ENCODE peak calls at places on chromosomes 12 and 14, in eight cellular contexts. P is adipocyte; R is heart right ventricle; Z is activated naive CD8-positive, alpha-beta T cell treated with anti-CD3 and anti-CD28 coated beads for 36 hours; H is activated T-helper 1 cell treated with anti-CD3 and anti-CD28 coated beads, Interleukin-12 subunit alpha, Interleukin-12 subunit beta, Interleukin-2, Interleukin-4 antibody, amounts not matched to agents 30 ng/mL and 10 ng/mL and 1 ng/mL, durations not matched to agents 14 hours and 24 hours and 36 hours; U is HFFc6; Y is stimulated activated CD4-positive, alpha-beta T cell treated with anti-CD3 and anti-CD28 coated beads, Interleukin-4, amount 100 ng/mL, for 48 hours; I is renal cortical epithelial cell. Q is an unnamed sample.

GRCh38 chr12:95663525-95663924 is 112.2 kb upstream of the USP44 start:
- DNase-seq in P (no peak), R (no peak), Z (no peak), H (no peak), U (no peak), Y (no peak), I (peak; percentile 44), Q (no peak)

GRCh38 chr12:113086249-113087164 is 30.0 kb downstream of the DTX1 start:
- DNase-seq in P (no peak), R (no peak), Z (no peak), H (no peak), U (no peak), Y (no peak), I (peak; percentile 74), Q (peak; percentile 83)

GRCh38 chr12:79725987-79726386 is 35.2 kb upstream of the PAWR start:
- DNase-seq in P (peak; percentile 76), R (no peak), Z (no peak), H (no peak), U (peak; percentile 79), Y (no peak), I (peak; percentile 45), Q (no peak)

GRCh38 chr14:24231263-24232120 is 675 bp downstream of the NEDD8 start:
- DNase-seq in P (peak; percentile 21), R (no peak), Z (peak; percentile 22), H (no peak), U (no peak), Y (no peak), I (no peak), Q (no peak)

GRCh38 chr12:100234591-100235304 is 32.1 kb downstream of the DEPDC4 start:
- DNase-seq in P (peak; percentile 80), R (no peak), Z (no peak), H (no peak), U (peak; percentile 39), Y (no peak), I (peak; percentile 61), Q (no peak)

GRCh38 chr14:34766611-34767010 is 52.2 kb upstream of the CFL2 start:
- DNase-seq in P (peak; percentile 84), R (no peak), Z (no peak), H (no peak), U (peak; percentile 19), Y (no peak), I (no peak), Q (no peak)

GRCh38 chr12:69688021-69688420 is 11.1 kb downstream of the BEST3 start:
- DNase-seq in P (peak; percentile 3), R (no peak), Z (no peak), H (no peak), U (no peak), Y (no peak), I (peak; percentile 80), Q (no peak)

GRCh38 chr14:73426877-73427276 is 31.5 kb downstream of the NUMB start:
- DNase-seq in P (peak; percentile 59), R (peak; percentile 8), Z (no peak), H (no peak), U (peak; percentile 7), Y (no peak), I (peak; percentile 58), Q (no peak)

GRCh38 chr12:89208661-89209096 is 143.6 kb downstream of the DUSP6 start:
- DNase-seq in P (peak; percentile 78), R (no peak), Z (no peak), H (no peak), U (no peak), Y (no peak), I (peak; percentile 38), Q (no peak)

GRCh38 chr14:70401643-70402042 is 15.2 kb downstream of the SYNJ2BP start:
- DNase-seq in P (no peak), R (no peak), Z (no peak), H (no peak), U (no peak), Y (no peak), I (no peak), Q (no peak)

GRCh38 chr12:15581006-15581405 is 208.2 kb downstream of the EPS8 start:
- DNase-seq in P (peak; percentile 78), R (no peak), Z (no peak), H (no peak), U (no peak), Y (no peak), I (no peak), Q (no peak)

GRCh38 chr14:63276492-63277342 is 42.0 kb downstream of the GPHB5 start:
- DNase-seq in P (peak; percentile 86), R (no peak), Z (no peak), H (no peak), U (peak; percentile 68), Y (no peak), I (peak; percentile 46), Q (no peak)

GRCh38 chr12:132250707-132251106 is 78.7 kb downstream of the GALNT9 start:
- DNase-seq in P (no peak), R (no peak), Z (no peak), H (no peak), U (no peak), Y (no peak), I (no peak), Q (peak; percentile 68)

GRCh38 chr12:67716817-67717216 is 68.3 kb downstream of the DYRK2 start:
- DNase-seq in P (peak; percentile 67), R (no peak), Z (no peak), H (no peak), U (peak; percentile 27), Y (no peak), I (peak; percentile 80), Q (no peak)

GRCh38 chr12:101855364-101855884 is 22.0 kb upstream of the DRAM1 start:
- DNase-seq in P (peak; percentile 62), R (no peak), Z (no peak), H (no peak), U (no peak), Y (no peak), I (no peak), Q (no peak)

GRCh38 chr12:94187351-94187750 is 39.0 kb downstream of the PLXNC1 start:
- DNase-seq in P (peak; percentile 37), R (no peak), Z (no peak), H (no peak), U (no peak), Y (no peak), I (peak; percentile 8), Q (no peak)

GRCh38 chr12:3132636-3133409 is 55.6 kb downstream of the TSPAN9 start:
- DNase-seq in P (peak; percentile 73), R (peak; percentile 77), Z (no peak), H (no peak), U (peak; percentile 52), Y (no peak), I (peak; percentile 35), Q (peak; percentile 81)

GRCh38 chr14:79528843-79529405 is 682.4 kb downstream of the DIO2 start:
- DNase-seq in P (no peak), R (no peak), Z (no peak), H (no peak), U (no peak), Y (no peak), I (no peak), Q (no peak)

GRCh38 chr12:40691913-40692616 is at the start of gene CNTN1:
- DNase-seq in P (peak; percentile 7), R (no peak), Z (no peak), H (no peak), U (no peak), Y (no peak), I (peak; percentile 44), Q (peak; percentile 89)

GRCh38 chr12:96194901-96195844 is 998 bp downstream of the ELK3 start:
- DNase-seq in P (peak; percentile 87), R (no peak), Z (peak; percentile 77), H (peak; percentile 68), U (peak; percentile 84), Y (peak; percentile 65), I (peak; percentile 91), Q (peak; percentile 77)

GRCh38 chr14:91729756-91730155 is 2.1 kb downstream of the CATSPERB start:
- DNase-seq in P (no peak), R (no peak), Z (no peak), H (no peak), U (no peak), Y (no peak), I (no peak), Q (no peak)

GRCh38 chr12:116528067-116528466 is 31.1 kb upstream of the MAP1LC3B2 start:
- DNase-seq in P (peak; percentile 37), R (no peak), Z (no peak), H (no peak), U (peak; percentile 93), Y (no peak), I (peak; percentile 90), Q (no peak)

GRCh38 chr14:61608245-61609142 is 86.8 kb upstream of the HIF1A start:
- DNase-seq in P (no peak), R (no peak), Z (no peak), H (no peak), U (peak; percentile 25), Y (no peak), I (peak; percentile 65), Q (no peak)

GRCh38 chr12:65925626-65926025 is 101.3 kb downstream of the HMGA2 start:
- DNase-seq in P (no peak), R (no peak), Z (no peak), H (no peak), U (no peak), Y (no peak), I (peak; percentile 68), Q (no peak)

Q was measured in kidney.